ENCODE peak calls at places on chromosomes 7 and 10, in ten cellular contexts. H is heart right ventricle, M is mammary epithelial cell, P is ovary, X is right lobe of liver, J is kidney epithelial cell, O is psoas muscle, B is fibroblast of lung, V is MM.1S, G is PC-3. E is an unnamed sample. For H3K27me3, the result is how much of the 10 kb centered on the place peaks cover.

GRCh38 chr10:67785098-67785497 is 52.9 kb downstream of the DNAJC12 start:
- DNase-seq in X (no peak), J (no peak), B (no peak), V (no peak), O (no peak), G (no peak), P (no peak), M (no peak), H (no peak), E (no peak)

GRCh38 chr7:16975712-16976111 is 93.9 kb upstream of the AGR3 start:
- DNase-seq in X (no peak), B (no peak), M (no peak), O (no peak), V (no peak), H (no peak), G (no peak), J (no peak), P (no peak), E (no peak)

GRCh38 chr10:60413306-60414012 is 23.8 kb upstream of the ANK3 start:
- DNase-seq in X (no peak), B (no peak), M (peak), H (no peak), J (no peak), V (no peak), G (peak), O (no peak), P (no peak), E (no peak)

GRCh38 chr7:36153571-36154097 is 580 bp downstream of the EEPD1 start:
- DNase-seq in G (peak), J (no peak), B (no peak), P (peak), M (no peak), X (peak), H (no peak), O (no peak), V (no peak), E (peak)

GRCh38 chr10:55398463-55398862 is 597.4 kb upstream of the PCDH15 start:
- DNase-seq in V (no peak), X (no peak), B (no peak), P (no peak), O (no peak), G (no peak), H (no peak), M (no peak), J (no peak), E (no peak)

GRCh38 chr7:134789967-134790685 is 10.7 kb downstream of the CALD1 start:
- DNase-seq in G (no peak), J (no peak), M (no peak), V (no peak), B (peak), P (no peak), H (peak), O (no peak), X (no peak), E (no peak)

GRCh38 chr7:1777122-1777521 is 107.0 kb downstream of the ELFN1 start:
- DNase-seq in V (no peak), H (no peak), P (no peak), X (no peak), M (no peak), B (no peak), O (no peak), G (no peak), J (no peak), E (no peak)

GRCh38 chr10:92110039-92110794 is 180.7 kb downstream of the CPEB3 start:
- DNase-seq in M (peak), V (no peak), O (no peak), P (no peak), G (peak), H (no peak), X (no peak), J (no peak), B (peak), E (no peak)

GRCh38 chr10:8033812-8034665 is 20.4 kb upstream of the GATA3 start:
- DNase-seq in J (no peak), B (no peak), M (no peak), X (no peak), H (no peak), G (no peak), O (peak), P (no peak), V (no peak), E (no peak)

GRCh38 chr7:131212114-131212513 is 115.6 kb upstream of the MKLN1 start:
- DNase-seq in P (no peak), X (no peak), O (no peak), V (no peak), M (no peak), B (peak), H (no peak), J (no peak), G (no peak), E (no peak)

GRCh38 chr10:35668865-35669650 is 27.0 kb upstream of the FZD8 start:
- DNase-seq in G (no peak), P (no peak), M (no peak), V (no peak), H (no peak), J (no peak), B (no peak), O (no peak), X (no peak), E (no peak)

GRCh38 chr7:24052572-24053223 is 231.3 kb upstream of the NPY start:
- DNase-seq in O (no peak), M (peak), H (no peak), P (no peak), J (peak), B (peak), G (peak), X (no peak), V (no peak), E (no peak)

GRCh38 chr7:98923512-98923911 is 45.2 kb downstream of the TRRAP start:
- DNase-seq in V (no peak), M (no peak), P (no peak), X (no peak), J (no peak), O (no peak), G (no peak), H (no peak), B (no peak), E (no peak)

GRCh38 chr10:70915206-70915605 is 26.8 kb upstream of the PCBD1 start:
- DNase-seq in P (no peak), J (no peak), O (peak), B (no peak), G (no peak), V (no peak), M (no peak), H (no peak), X (peak), E (no peak)

GRCh38 chr7:101555269-101555920 is 73.7 kb downstream of the MYL10 start:
- DNase-seq in V (no peak), M (no peak), H (no peak), P (no peak), B (no peak), J (no peak), G (no peak), O (no peak), X (peak), E (no peak)

GRCh38 chr7:101553771-101554445 is 75.2 kb downstream of the MYL10 start:
- DNase-seq in B (no peak), H (no peak), P (no peak), V (no peak), X (peak), M (no peak), O (peak), G (no peak), J (no peak), E (peak)

GRCh38 chr7:101554584-101555268 is 74.4 kb downstream of the MYL10 start:
- DNase-seq in M (no peak), H (no peak), G (no peak), P (no peak), J (no peak), B (no peak), V (no peak), X (no peak), O (no peak), E (peak)

GRCh38 chr7:101550641-101551531 is 78.2 kb downstream of the MYL10 start:
- DNase-seq in J (no peak), H (no peak), O (peak), G (no peak), B (no peak), X (peak), V (no peak), P (no peak), M (no peak), E (peak)

DNA sequence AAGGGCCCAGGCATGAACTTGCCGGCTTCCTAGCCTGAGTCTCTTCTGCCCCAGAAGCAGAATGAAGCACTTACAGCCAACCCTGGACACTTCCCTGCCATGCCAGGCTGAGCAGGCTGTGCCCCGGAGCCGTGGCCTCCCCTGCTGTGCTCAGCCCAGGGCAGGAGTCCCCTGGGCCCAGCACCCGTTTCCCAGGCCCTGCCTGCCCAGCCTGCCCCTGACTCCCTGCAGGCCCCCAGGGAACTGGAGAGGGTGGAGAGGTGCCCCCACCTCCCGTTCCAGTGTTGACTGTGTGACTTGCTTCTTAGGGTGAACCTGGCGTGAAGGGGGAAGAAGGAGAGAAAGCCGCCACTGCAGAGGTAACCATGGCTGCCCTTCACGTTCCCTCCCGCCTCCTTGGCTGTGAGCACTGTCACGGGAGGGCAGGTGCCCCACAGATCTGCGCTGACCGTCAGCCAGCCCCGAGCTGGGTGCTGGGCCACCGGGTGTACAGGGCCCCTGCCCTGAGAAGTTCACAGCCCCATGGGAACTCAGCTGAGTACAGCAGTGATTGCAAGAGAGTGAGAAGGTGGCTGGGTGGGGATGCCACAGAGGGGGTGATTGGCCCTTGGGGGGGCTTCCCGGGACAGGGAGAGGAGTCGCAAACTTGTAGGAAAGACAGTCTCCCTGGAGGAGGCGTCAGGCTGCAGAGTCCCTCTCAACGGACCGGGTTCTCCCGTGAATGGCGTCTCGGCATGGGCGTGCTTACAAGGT is 75.9 kb downstream of the MYL10 start:
- DNase-seq in J (no peak), P (no peak), O (peak), V (no peak), B (no peak), G (no peak), M (no peak), H (no peak), X (peak), E (peak)
- H3K27me3 ChIP-seq in J (under half), P (under half), O (under half), V (half or more), B (under half), G (under half), M (under half), H (under half), X (under half), E (under half)

GRCh38 chr7:7136423-7136822 is 45.9 kb upstream of the C1GALT1 start:
- DNase-seq in B (peak), M (no peak), G (no peak), X (no peak), V (peak), H (peak), P (no peak), O (no peak), J (no peak), E (no peak)
- H3K4me3 ChIP-seq in B (peak), M (no peak), G (no peak), X (no peak), V (peak), H (no peak), P (peak), O (no peak), J (no peak), E (no peak)

GRCh38 chr10:110885932-110886674 is 14.4 kb downstream of the PDCD4 start:
- DNase-seq in X (no peak), M (no peak), V (no peak), O (no peak), B (no peak), H (no peak), G (peak), J (no peak), P (no peak), E (no peak)
- TF ChIP-seq CTCF in X (no peak), M (no peak), V (no peak), O (no peak), B (no peak), H (no peak), G (no peak), J (no peak), P (no peak), E (no peak)

GRCh38 chr10:27747096-27747451 is 1.5 kb upstream of the MKX start:
- DNase-seq in J (no peak), B (peak), H (no peak), X (no peak), O (no peak), M (no peak), G (no peak), V (no peak), P (no peak), E (no peak)

GRCh38 chr10:27745380-27745718 is 270 bp downstream of the MKX start:
- DNase-seq in V (no peak), O (peak), P (no peak), B (no peak), X (peak), M (no peak), G (no peak), J (no peak), H (no peak), E (no peak)

GRCh38 chr10:27744478-27745379 is 890 bp downstream of the MKX start:
- DNase-seq in P (peak), B (peak), V (peak), M (peak), G (peak), H (no peak), X (peak), J (no peak), O (peak), E (peak)

GRCh38 chr10:27745719-27746363 is at the start of gene MKX:
- DNase-seq in O (peak), G (peak), X (peak), B (peak), H (no peak), J (no peak), P (peak), M (peak), V (no peak), E (peak)

GRCh38 chr10:27746364-27747095 is 911 bp upstream of the MKX start:
- DNase-seq in P (no peak), O (no peak), X (no peak), M (peak), V (no peak), G (no peak), J (no peak), H (no peak), B (no peak), E (no peak)
- H3K27me3 ChIP-seq in P (under half), O (half or more), X (under half), M (half or more), V (under half), G (under half), J (half or more), H (half or more), B (under half), E (half or more)

GRCh38 chr7:50334341-50334994 is 30.0 kb downstream of the IKZF1 start:
- DNase-seq in O (no peak), H (no peak), P (no peak), B (no peak), V (no peak), G (no peak), J (no peak), X (no peak), M (no peak), E (no peak)

GRCh38 chr7:50333266-50333665 is 28.8 kb downstream of the IKZF1 start:
- DNase-seq in H (no peak), M (no peak), X (no peak), P (no peak), B (no peak), G (no peak), V (no peak), J (no peak), O (no peak), E (no peak)

GRCh38 chr7:50335230-50335794 is 30.8 kb downstream of the IKZF1 start:
- DNase-seq in J (no peak), P (no peak), M (no peak), B (no peak), O (no peak), H (no peak), V (no peak), X (no peak), G (no peak), E (no peak)

GRCh38 chr7:50336909-50337703 is 32.6 kb downstream of the IKZF1 start:
- DNase-seq in G (no peak), P (no peak), H (no peak), J (no peak), V (no peak), M (no peak), B (no peak), X (no peak), O (no peak), E (no peak)

GRCh38 chr7:50335795-50336754 is 31.6 kb downstream of the IKZF1 start:
- DNase-seq in G (no peak), H (no peak), J (no peak), B (no peak), M (no peak), V (no peak), O (peak), X (no peak), P (no peak), E (no peak)
- H3K4me3 ChIP-seq in G (no peak), H (no peak), J (no peak), B (no peak), M (no peak), V (no peak), O (no peak), X (no peak), P (no peak), E (no peak)

E was measured in adrenal gland.